ENCODE peak calls at places on chromosome 6, in six cellular contexts. T is ovary, E is A549, Z is stomach, M is HepG2, I is SK-N-SH. A is an unnamed sample.

GRCh38 chr6:25640871-25641270 is 11.1 kb upstream of the SCGN start:
- DNase-seq in T (no peak), M (no peak), I (no peak), Z (no peak), E (no peak), A (no peak)

GRCh38 chr6:34018961-34019606 is 126.8 kb downstream of the GRM4 start:
- DNase-seq in E (no peak), M (no peak), Z (no peak), T (no peak), I (no peak), A (no peak)

GRCh38 chr6:169725270-169726048 is 1.2 kb upstream of the PHF10 start:
- DNase-seq in T (peak; percentile 78), E (peak; percentile 60), M (peak; percentile 97), Z (peak; percentile 65), I (peak; percentile 65), A (peak; percentile 92)

GRCh38 chr6:3841711-3842565 is 7.2 kb upstream of the FAM50B start:
- DNase-seq in T (no peak), I (peak; percentile 30), Z (no peak), M (peak; percentile 30), E (no peak), A (no peak)

GRCh38 chr6:90220273-90220672 is 76.4 kb downstream of the BACH2 start:
- DNase-seq in I (no peak), Z (no peak), E (no peak), M (no peak), T (no peak), A (no peak)

GRCh38 chr6:108029226-108029921 is 45.2 kb downstream of the OSTM1 start:
- DNase-seq in E (no peak), Z (no peak), M (no peak), I (peak; percentile 16), T (no peak), A (no peak)

GRCh38 chr6:127971945-127972391 is 71.1 kb upstream of the THEMIS start:
- DNase-seq in I (no peak), M (peak; percentile 6), E (no peak), T (no peak), Z (no peak), A (no peak)

GRCh38 chr6:16762265-16762546 is 946 bp upstream of the ATXN1 start:
- DNase-seq in I (no peak), E (peak; percentile 12), T (no peak), M (no peak), Z (no peak), A (no peak)

GRCh38 chr6:166010585-166010984 is 157.1 kb downstream of the TBXT start:
- DNase-seq in I (no peak), M (no peak), Z (no peak), T (no peak), E (no peak), A (no peak)

GRCh38 chr6:85602100-85602499 is 8.4 kb upstream of the SNX14 start:
- DNase-seq in I (no peak), E (no peak), M (no peak), Z (no peak), T (no peak), A (no peak)

GRCh38 chr6:170149681-170150589 is 140.9 kb downstream of the DLL1 start:
- DNase-seq in M (no peak), T (no peak), I (no peak), E (no peak), Z (no peak), A (no peak)

GRCh38 chr6:95093154-95093553 is 484.2 kb upstream of the MANEA start:
- DNase-seq in I (no peak), T (no peak), E (no peak), M (no peak), Z (no peak), A (no peak)

GRCh38 chr6:29850011-29850553 is 22.5 kb downstream of the HLA-G start:
- DNase-seq in E (no peak), M (no peak), T (no peak), Z (peak; percentile 53), I (no peak), A (no peak)

GRCh38 chr6:49454787-49455709 is 8.0 kb downstream of the MMUT start:
- DNase-seq in T (no peak), Z (no peak), I (no peak), E (no peak), M (no peak), A (no peak)

GRCh38 chr6:96787846-96788580 is 49.3 kb downstream of the GPR63 start:
- DNase-seq in E (no peak), T (no peak), M (no peak), Z (no peak), I (no peak), A (no peak)

GRCh38 chr6:169174516-169175359 is 78.9 kb downstream of the THBS2 start:
- DNase-seq in Z (no peak), T (no peak), I (no peak), M (no peak), E (no peak), A (no peak)

GRCh38 chr6:19368511-19368910 is 468.7 kb upstream of the ID4 start:
- DNase-seq in I (no peak), E (no peak), T (no peak), Z (no peak), M (no peak), A (no peak)

GRCh38 chr6:143513410-143513809 is 1.9 kb upstream of the FUCA2 start:
- DNase-seq in Z (peak; percentile 44), E (no peak), I (peak; percentile 23), T (no peak), M (peak; percentile 38), A (no peak)

GRCh38 chr6:168221000-168221399 is 98.6 kb downstream of the DACT2 start:
- DNase-seq in E (no peak), M (no peak), Z (no peak), T (no peak), I (no peak), A (no peak)

GRCh38 chr6:46891396-46891795 is 30.3 kb downstream of the ADGRF5 start:
- DNase-seq in Z (no peak), E (no peak), I (no peak), M (no peak), T (no peak), A (no peak)

GRCh38 chr6:14726816-14727493 is 518.9 kb upstream of the JARID2 start:
- DNase-seq in T (no peak), I (no peak), Z (no peak), E (no peak), M (no peak), A (no peak)

GRCh38 chr6:63245908-63246307 is 34.6 kb downstream of the FKBP1C start:
- DNase-seq in I (no peak), E (no peak), Z (no peak), M (peak; percentile 40), T (no peak), A (no peak)

GRCh38 chr6:133730881-133731280 is 158.0 kb upstream of the TCF21 start:
- DNase-seq in M (no peak), I (no peak), E (no peak), T (no peak), Z (no peak), A (no peak)

GRCh38 chr6:137389150-137389664 is 105.0 kb downstream of the OLIG3 start:
- DNase-seq in I (no peak), Z (no peak), T (no peak), M (no peak), E (no peak), A (no peak)

GRCh38 chr6:1117530-1118286 is 194.2 kb upstream of the FOXQ1 start:
- DNase-seq in I (no peak), Z (no peak), M (peak; percentile 70), E (no peak), T (no peak), A (no peak)

GRCh38 chr6:114121913-114122662 is 151.1 kb upstream of the HDAC2 start:
- DNase-seq in M (no peak), T (no peak), E (no peak), I (no peak), Z (no peak), A (no peak)

GRCh38 chr6:130853555-130854183 is 26.5 kb downstream of the SMLR1 start:
- DNase-seq in M (peak; percentile 88), T (no peak), E (no peak), Z (no peak), I (no peak), A (no peak)

GRCh38 chr6:3229566-3230274 is 2.3 kb upstream of the TUBB2B start:
- DNase-seq in M (no peak), E (no peak), T (no peak), Z (no peak), I (peak; percentile 50), A (no peak)

GRCh38 chr6:155181498-155181897 is 82.3 kb upstream of the CLDN20 start:
- DNase-seq in M (peak; percentile 13), Z (no peak), I (no peak), T (no peak), E (no peak), A (no peak)
- TF ChIP-seq EP300 in M (no peak), Z (no peak), I (no peak), T (no peak), E (no peak), A (no peak)

DNA sequence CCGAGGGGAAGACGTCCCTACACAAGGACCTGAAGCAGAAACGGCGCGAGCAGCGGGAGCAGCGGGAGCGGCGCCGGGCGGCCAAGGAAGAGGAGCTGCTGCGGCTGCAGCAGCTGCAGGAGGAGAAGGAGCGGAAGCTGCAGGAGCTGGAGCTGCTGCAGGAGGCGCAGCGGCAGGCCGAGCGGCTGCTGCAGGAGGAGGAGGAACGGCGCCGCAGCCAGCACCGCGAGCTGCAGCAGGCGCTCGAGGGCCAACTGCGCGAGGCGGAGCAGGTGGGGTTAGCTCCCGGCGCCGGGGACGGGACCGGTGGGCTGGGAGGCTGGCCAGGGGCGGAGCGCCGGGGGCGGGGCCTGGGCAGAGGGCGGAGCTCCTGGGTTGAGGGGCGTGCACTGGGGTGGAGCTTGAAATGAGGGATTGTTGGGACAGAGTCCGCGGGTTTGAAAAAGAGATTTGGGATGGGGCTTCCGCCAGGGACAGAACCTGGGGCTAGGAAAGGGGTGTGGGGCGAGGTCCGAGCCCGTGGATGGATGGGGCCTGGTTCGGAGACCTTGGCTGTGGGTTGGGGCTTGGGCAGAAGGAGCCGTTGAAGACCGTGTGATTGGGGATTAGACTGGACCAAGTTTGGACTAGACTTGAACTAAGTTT is 20.7 kb downstream of the DEF6 start:
- DNase-seq in T (peak; percentile 83), Z (peak; percentile 87), I (peak; percentile 99), M (peak; percentile 86), E (peak; percentile 75), A (no peak)
- TF ChIP-seq EP300 in T (no peak), Z (no peak), I (no peak), M (peak; percentile 32), E (no peak), A (no peak)

GRCh38 chr6:159988983-159989454 is 20.1 kb downstream of the IGF2R start:
- DNase-seq in Z (no peak), I (no peak), T (no peak), M (no peak), E (no peak), A (no peak)
- TF ChIP-seq EP300 in Z (no peak), I (no peak), T (no peak), M (no peak), E (no peak), A (no peak)

GRCh38 chr6:88208736-88209135 is 42.6 kb upstream of the CNR1 start:
- DNase-seq in T (no peak), Z (no peak), E (no peak), M (no peak), I (no peak), A (no peak)

GRCh38 chr6:88209301-88209700 is 43.2 kb upstream of the CNR1 start:
- DNase-seq in Z (no peak), E (no peak), I (no peak), T (no peak), M (no peak), A (no peak)

DNA sequence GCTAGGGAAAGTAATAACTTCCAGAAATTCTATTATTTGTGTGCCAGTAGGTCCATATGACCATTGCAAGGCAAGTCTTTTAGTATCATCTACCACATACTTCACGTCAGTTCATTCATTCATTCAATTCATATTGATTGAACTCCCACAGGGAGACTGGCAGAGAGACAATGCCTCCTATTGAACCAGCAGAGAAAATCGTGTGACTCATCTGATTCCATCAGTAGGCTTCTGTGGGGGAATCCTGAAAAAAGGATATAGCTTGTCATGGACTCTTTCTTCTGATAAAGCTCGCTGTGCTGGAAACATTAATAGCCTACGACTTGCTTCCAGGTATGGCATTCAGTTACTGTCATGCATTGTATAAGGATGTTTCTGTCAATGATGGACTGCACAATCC is 45.3 kb upstream of the CNR1 start:
- DNase-seq in I (no peak), M (no peak), Z (no peak), T (no peak), E (no peak), A (no peak)
- TF ChIP-seq EP300 in I (no peak), M (no peak), Z (no peak), T (no peak), E (no peak), A (no peak)

A was measured in esophagus muscularis mucosa.